ENCODE peak calls at places on chromosomes 7 and 10, in five cellular contexts. D is ovary, T is fibroblast of lung, L is right lobe of liver, N is PC-3. I is an unnamed sample.

GRCh38 chr7:112103246-112103645 is 103.0 kb downstream of the DOCK4 start:
- DNase-seq in D (no peak), L (no peak), T (peak; percentile 36), N (peak; percentile 37), I (no peak)

GRCh38 chr7:116687801-116688201 is 15.8 kb downstream of the MET start:
- DNase-seq in D (no peak), N (peak; percentile 88), T (peak; percentile 68), L (no peak), I (no peak)

GRCh38 chr7:151366872-151367207 is 25.2 kb downstream of the NUB1 start:
- DNase-seq in D (no peak), L (no peak), T (peak; percentile 86), N (no peak), I (no peak)

GRCh38 chr10:107687702-107688101 is 523.2 kb upstream of the SORCS1 start:
- DNase-seq in L (no peak), D (no peak), N (peak; percentile 9), T (no peak), I (no peak)

GRCh38 chr10:16787361-16787791 is 29.8 kb downstream of the RSU1 start:
- DNase-seq in L (no peak), D (no peak), T (no peak), N (no peak), I (no peak)

GRCh38 chr7:57769958-57770357 is 320.0 kb downstream of the ZNF716 start:
- DNase-seq in T (no peak), N (no peak), D (no peak), L (no peak), I (no peak)

GRCh38 chr7:158648787-158649186 is 55.8 kb downstream of the NCAPG2 start:
- DNase-seq in L (no peak), N (peak; percentile 70), T (no peak), D (no peak), I (no peak)

GRCh38 chr10:90363799-90364483 is 493.9 kb downstream of the HTR7 start:
- DNase-seq in L (no peak), N (no peak), D (no peak), T (no peak), I (no peak)

GRCh38 chr7:4725014-4725951 is 43.2 kb downstream of the FOXK1 start:
- DNase-seq in N (peak; percentile 60), D (peak; percentile 74), L (peak; percentile 92), T (peak; percentile 96), I (peak; percentile 85)

GRCh38 chr10:89891006-89891405 is 189.6 kb downstream of the KIF20B start:
- DNase-seq in N (no peak), D (no peak), L (no peak), T (no peak), I (no peak)

GRCh38 chr10:109647627-109648026 is 275.7 kb downstream of the XPNPEP1 start:
- DNase-seq in T (no peak), L (no peak), N (peak; percentile 23), D (no peak), I (no peak)

GRCh38 chr7:98869374-98870070 is at the start of gene TMEM130:
- DNase-seq in N (no peak), D (no peak), T (no peak), L (no peak), I (no peak)

GRCh38 chr7:91103365-91103764 is 160.9 kb upstream of the FZD1 start:
- DNase-seq in D (no peak), N (peak; percentile 16), T (no peak), L (no peak), I (no peak)

GRCh38 chr10:88028654-88029053 is 165.2 kb downstream of the PTEN start:
- DNase-seq in D (no peak), L (peak; percentile 59), T (no peak), N (no peak), I (no peak)

GRCh38 chr7:131897790-131898165 is 341.4 kb upstream of the PODXL start:
- DNase-seq in L (no peak), T (no peak), N (no peak), D (no peak), I (no peak)

GRCh38 chr7:131895541-131896173 is 339.2 kb upstream of the PODXL start:
- DNase-seq in L (no peak), N (peak; percentile 95), T (peak; percentile 44), D (no peak), I (no peak)

GRCh38 chr7:131898418-131898817 is 342.0 kb upstream of the PODXL start:
- DNase-seq in L (peak; percentile 11), D (no peak), T (no peak), N (peak; percentile 15), I (no peak)

GRCh38 chr7:131896189-131896855 is 339.9 kb upstream of the PODXL start:
- DNase-seq in L (no peak), T (no peak), N (no peak), D (no peak), I (no peak)

DNA sequence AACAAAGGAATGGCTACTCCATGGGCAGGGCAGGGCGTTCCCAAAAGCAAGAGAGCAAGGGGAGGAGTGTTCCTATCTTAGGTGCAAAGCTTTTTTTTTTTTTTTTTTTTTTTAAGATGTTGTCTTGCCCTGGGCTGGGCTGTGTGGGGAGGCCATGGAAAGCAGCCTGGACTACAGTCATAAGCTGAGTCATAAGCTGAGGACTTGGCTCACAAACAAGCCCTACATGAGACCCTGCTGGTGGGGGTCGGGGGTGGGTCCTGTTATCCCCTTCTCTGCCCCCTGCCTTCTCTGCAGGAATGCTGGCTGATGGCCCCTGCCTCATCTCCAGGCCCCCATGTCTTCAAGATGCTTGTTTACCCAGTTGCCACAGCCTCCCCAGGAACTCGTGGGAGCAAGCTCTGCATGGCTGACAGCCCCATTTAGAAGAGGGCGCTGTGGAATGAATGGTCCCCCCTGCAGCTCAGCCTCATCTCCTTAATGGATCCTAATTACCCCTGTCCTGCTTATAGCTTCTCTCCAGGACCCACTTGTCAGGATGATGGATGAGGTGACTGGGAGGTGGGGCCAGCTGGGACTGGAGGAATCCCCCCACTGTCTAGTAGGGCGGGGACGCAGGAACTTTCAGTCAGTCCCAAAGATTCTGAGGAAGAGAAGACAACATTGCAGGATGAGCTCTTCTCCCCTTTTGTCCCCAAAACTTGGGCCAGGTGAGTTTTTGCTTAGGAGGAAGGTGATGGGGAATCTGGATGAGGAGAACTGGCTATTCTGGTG is 340.8 kb upstream of the PODXL start:
- DNase-seq in N (peak; percentile 62), D (no peak), L (no peak), T (peak; percentile 26), I (peak; percentile 45)
- H3K27me3 ChIP-seq in N (no peaks in the 10 kb centered on the region), D (no peaks in the 10 kb centered on the region), L (no peaks in the 10 kb centered on the region), T (no peaks in the 10 kb centered on the region), I (no peaks in the 10 kb centered on the region)

DNA sequence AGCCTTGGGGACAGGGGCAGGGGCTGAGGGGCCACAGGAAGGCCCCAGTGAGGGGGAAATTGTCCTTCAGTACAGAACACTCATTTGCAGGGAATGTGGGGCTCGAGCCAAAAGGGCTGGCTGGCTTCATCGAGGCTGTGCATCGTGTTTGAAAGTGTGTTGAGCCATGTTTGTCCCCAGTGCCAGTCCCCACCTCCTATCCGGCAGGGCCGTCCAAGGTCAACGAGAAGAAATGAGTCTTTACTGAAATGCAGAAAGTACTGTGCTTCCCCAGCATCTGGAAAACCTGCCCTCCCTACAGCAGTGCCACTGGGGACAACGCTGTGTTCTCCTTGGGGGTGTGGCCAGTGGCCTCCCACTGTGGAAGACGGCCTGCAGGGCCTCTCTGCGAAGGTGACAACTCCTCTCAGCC is 214.1 kb downstream of the KLF6 start:
- DNase-seq in D (no peak), T (peak; percentile 11), N (no peak), L (no peak), I (no peak)
- H3K27ac ChIP-seq in D (no peak overlapping the region), T (no peak overlapping the region), N (no peak overlapping the region), L (no peak overlapping the region), I (no peak overlapping the region)

GRCh38 chr10:105969884-105970377 is 1194.6 kb downstream of the SORCS1 start:
- DNase-seq in L (no peak), T (no peak), D (no peak), N (no peak), I (no peak)
- H3K4me1 ChIP-seq in L (no peaks in the 10 kb centered on the region), T (no peaks in the 10 kb centered on the region), D (no peaks in the 10 kb centered on the region), N (no peaks in the 10 kb centered on the region), I (no peaks in the 10 kb centered on the region)

GRCh38 chr7:153087498-153087897 is 327.9 kb downstream of the ACTR3B start:
- DNase-seq in D (no peak), L (no peak), N (peak; percentile 26), T (no peak), I (no peak)
- H3K27me3 ChIP-seq in D (no peaks in the 10 kb centered on the region), L (no peaks in the 10 kb centered on the region), N (peaks cover 55% of the 10 kb centered on the region), T (no peaks in the 10 kb centered on the region), I (no peaks in the 10 kb centered on the region)

DNA sequence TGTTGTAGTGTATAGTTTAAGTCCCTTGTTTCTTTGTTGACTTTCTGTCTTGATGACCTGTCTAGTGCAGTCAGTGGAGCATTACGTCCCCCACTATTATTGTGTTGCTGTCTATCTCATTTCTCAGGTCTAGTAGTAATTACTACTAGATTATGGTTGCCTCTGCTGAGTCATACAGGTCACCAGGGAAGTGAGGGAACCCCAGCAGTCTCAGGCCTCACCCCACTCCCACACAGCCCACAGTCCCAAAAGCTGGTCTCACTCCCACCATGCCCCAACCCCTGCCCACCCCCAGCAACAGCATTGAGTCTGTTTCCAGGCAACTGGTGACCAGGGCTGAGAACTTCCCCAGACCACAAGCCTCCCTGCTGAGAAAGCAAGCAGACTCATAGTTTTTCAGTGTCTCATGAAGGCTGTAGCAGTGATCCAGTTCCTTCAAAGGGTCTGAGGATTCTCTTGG is 88.0 kb downstream of the PLXDC2 start:
- DNase-seq in D (no peak), N (no peak), T (no peak), L (no peak), I (no peak)
- H3K27ac ChIP-seq in D (no peak overlapping the region), N (no peak overlapping the region), T (no peak overlapping the region), L (no peak overlapping the region), I (no peak overlapping the region)

GRCh38 chr7:404782-405488 is 114.7 kb downstream of the PDGFA start:
- DNase-seq in T (no peak), N (no peak), L (no peak), D (no peak), I (peak; percentile 50)
- H3K4me1 ChIP-seq in T (no peaks in the 10 kb centered on the region), N (no peaks in the 10 kb centered on the region), L (no peaks in the 10 kb centered on the region), D (peaks cover 9% of the 10 kb centered on the region), I (no peaks in the 10 kb centered on the region)

DNA sequence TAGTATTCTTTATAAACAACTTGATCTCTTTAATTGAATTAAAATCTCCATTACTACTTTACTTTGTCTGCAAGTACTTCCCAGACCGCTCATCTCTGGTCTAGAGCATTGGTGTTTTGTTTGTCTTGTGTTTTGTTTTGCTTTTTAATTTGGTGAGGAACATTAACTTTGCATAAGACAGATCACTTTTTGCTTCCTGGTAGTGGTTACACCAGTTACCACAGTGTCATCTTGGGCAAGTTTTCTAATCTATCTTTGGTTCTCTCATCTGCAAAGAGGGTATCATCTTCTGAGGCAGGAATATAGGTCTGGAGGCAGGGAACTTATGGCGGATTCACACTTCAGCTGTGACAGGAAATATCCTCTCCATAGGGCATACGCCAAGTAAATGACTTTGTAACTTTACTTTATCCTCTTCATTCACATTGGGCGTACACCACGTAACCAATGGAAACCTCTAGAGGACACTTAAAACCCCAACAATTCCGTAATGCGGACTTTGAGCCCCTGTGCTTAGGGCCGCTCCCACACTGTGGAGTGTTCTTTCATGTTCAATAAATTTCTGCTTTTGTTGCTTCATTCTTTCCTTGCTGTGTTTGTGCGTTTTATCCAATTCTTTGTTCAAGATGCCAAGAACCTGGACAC is 83.1 kb upstream of the JAZF1 start:
- DNase-seq in T (no peak), N (no peak), D (no peak), L (no peak), I (no peak)
- H3K27me3 ChIP-seq in T (no peaks in the 10 kb centered on the region), N (peaks cover 10% of the 10 kb centered on the region), D (no peaks in the 10 kb centered on the region), L (no peaks in the 10 kb centered on the region), I (peaks cover under 1% of the 10 kb centered on the region)